ENCODE peak calls at places on chromosomes 12 and 14, in six cellular contexts. One of them, this sample, is unnamed. For H3K27me3 and H3K4me1, the result is how much of the 10 kb centered on the place peaks cover.

GRCh38 chr12:88496429-88497190 is 83.7 kb downstream of the KITLG start:
- DNase-seq in upper lobe of right lung: no peak
- DNase-seq in cardiac muscle cell: no peak
- DNase-seq in GM23248: peak
- DNase-seq in left ventricle myocardium inferior: no peak
- DNase-seq in endodermal cell: no peak
- DNase-seq in this sample: no peak

GRCh38 chr12:122142857-122143256 is 31.2 kb downstream of the IL31 start:
- DNase-seq in cardiac muscle cell: no peak
- DNase-seq in GM23248: no peak
- DNase-seq in left ventricle myocardium inferior: no peak
- DNase-seq in endodermal cell: no peak
- DNase-seq in upper lobe of right lung: no peak
- DNase-seq in this sample: no peak

GRCh38 chr12:124487065-124487833 is 80.2 kb downstream of the NCOR2 start:
- DNase-seq in endodermal cell: peak
- DNase-seq in GM23248: no peak
- DNase-seq in cardiac muscle cell: peak
- DNase-seq in left ventricle myocardium inferior: peak
- DNase-seq in upper lobe of right lung: no peak
- DNase-seq in this sample: peak

GRCh38 chr14:74459289-74459946 is 33.4 kb upstream of the SYNDIG1L start:
- DNase-seq in endodermal cell: peak
- DNase-seq in left ventricle myocardium inferior: no peak
- DNase-seq in GM23248: peak
- DNase-seq in cardiac muscle cell: peak
- DNase-seq in upper lobe of right lung: no peak
- DNase-seq in this sample: peak

GRCh38 chr12:71201136-71201679 is 43.4 kb upstream of the TSPAN8 start:
- DNase-seq in GM23248: no peak
- DNase-seq in left ventricle myocardium inferior: no peak
- DNase-seq in upper lobe of right lung: no peak
- DNase-seq in endodermal cell: no peak
- DNase-seq in cardiac muscle cell: no peak
- DNase-seq in this sample: no peak

GRCh38 chr14:67526676-67527459 is 6.2 kb upstream of the PLEKHH1 start:
- DNase-seq in left ventricle myocardium inferior: no peak
- DNase-seq in endodermal cell: peak
- DNase-seq in cardiac muscle cell: peak
- DNase-seq in GM23248: peak
- DNase-seq in upper lobe of right lung: no peak
- DNase-seq in this sample: peak

GRCh38 chr14:103138483-103139370 is 15.5 kb downstream of the TNFAIP2 start:
- DNase-seq in upper lobe of right lung: no peak
- DNase-seq in GM23248: no peak
- DNase-seq in cardiac muscle cell: no peak
- DNase-seq in endodermal cell: peak
- DNase-seq in left ventricle myocardium inferior: no peak
- DNase-seq in this sample: no peak

GRCh38 chr14:104705340-104706047 is 16.1 kb downstream of the INF2 start:
- DNase-seq in left ventricle myocardium inferior: no peak
- DNase-seq in endodermal cell: no peak
- DNase-seq in cardiac muscle cell: no peak
- DNase-seq in upper lobe of right lung: no peak
- DNase-seq in GM23248: peak
- DNase-seq in this sample: no peak

GRCh38 chr14:57493467-57494181 is at the start of gene CCDC198:
- DNase-seq in cardiac muscle cell: no peak
- DNase-seq in left ventricle myocardium inferior: no peak
- DNase-seq in upper lobe of right lung: no peak
- DNase-seq in endodermal cell: no peak
- DNase-seq in GM23248: peak
- DNase-seq in this sample: no peak

GRCh38 chr14:59248170-59248569 is 59.7 kb downstream of the DAAM1 start:
- DNase-seq in cardiac muscle cell: no peak
- DNase-seq in upper lobe of right lung: no peak
- DNase-seq in GM23248: no peak
- DNase-seq in endodermal cell: no peak
- DNase-seq in left ventricle myocardium inferior: no peak
- DNase-seq in this sample: no peak

GRCh38 chr12:24851341-24851740 is 97.6 kb downstream of the BCAT1 start:
- DNase-seq in cardiac muscle cell: no peak
- DNase-seq in upper lobe of right lung: no peak
- DNase-seq in left ventricle myocardium inferior: no peak
- DNase-seq in endodermal cell: no peak
- DNase-seq in GM23248: no peak
- DNase-seq in this sample: no peak

GRCh38 chr12:111753144-111753881 is 13.4 kb upstream of the ALDH2 start:
- DNase-seq in cardiac muscle cell: peak
- DNase-seq in left ventricle myocardium inferior: peak
- DNase-seq in upper lobe of right lung: peak
- DNase-seq in GM23248: peak
- DNase-seq in endodermal cell: peak
- DNase-seq in this sample: peak

GRCh38 chr14:96368534-96368933 is 5.2 kb downstream of the GSKIP start:
- DNase-seq in left ventricle myocardium inferior: no peak
- DNase-seq in GM23248: no peak
- DNase-seq in upper lobe of right lung: no peak
- DNase-seq in cardiac muscle cell: no peak
- DNase-seq in endodermal cell: no peak
- DNase-seq in this sample: no peak

DNA sequence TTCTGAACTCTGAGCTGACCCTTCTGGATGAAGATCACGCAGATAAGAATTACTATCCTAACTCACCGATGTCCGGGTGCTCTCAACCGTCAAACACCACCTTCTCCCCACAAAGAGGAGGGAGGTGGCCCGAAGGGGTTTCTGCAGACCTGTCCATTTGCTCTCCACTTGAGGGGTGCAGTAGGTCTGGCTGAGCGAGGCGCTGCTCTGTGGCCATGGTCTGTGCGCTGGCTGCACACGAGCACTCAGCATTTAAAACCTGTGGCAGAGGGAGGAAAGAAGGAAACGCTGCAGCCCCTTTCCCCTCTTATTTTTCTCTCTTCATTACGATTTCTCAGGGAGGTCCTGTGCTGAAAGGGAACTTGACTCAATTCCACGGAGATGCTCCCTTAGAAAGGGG is 1.5 kb upstream of the HOXC13 start:
- DNase-seq in GM23248: no peak
- DNase-seq in upper lobe of right lung: no peak
- DNase-seq in left ventricle myocardium inferior: no peak
- DNase-seq in endodermal cell: no peak
- DNase-seq in cardiac muscle cell: no peak
- DNase-seq in this sample: no peak
- H3K27ac ChIP-seq in GM23248: no peak
- H3K27ac ChIP-seq in upper lobe of right lung: no peak
- H3K27ac ChIP-seq in left ventricle myocardium inferior: no peak
- H3K27ac ChIP-seq in endodermal cell: no peak
- H3K27ac ChIP-seq in cardiac muscle cell: no peak
- H3K27ac ChIP-seq in this sample: no peak

DNA sequence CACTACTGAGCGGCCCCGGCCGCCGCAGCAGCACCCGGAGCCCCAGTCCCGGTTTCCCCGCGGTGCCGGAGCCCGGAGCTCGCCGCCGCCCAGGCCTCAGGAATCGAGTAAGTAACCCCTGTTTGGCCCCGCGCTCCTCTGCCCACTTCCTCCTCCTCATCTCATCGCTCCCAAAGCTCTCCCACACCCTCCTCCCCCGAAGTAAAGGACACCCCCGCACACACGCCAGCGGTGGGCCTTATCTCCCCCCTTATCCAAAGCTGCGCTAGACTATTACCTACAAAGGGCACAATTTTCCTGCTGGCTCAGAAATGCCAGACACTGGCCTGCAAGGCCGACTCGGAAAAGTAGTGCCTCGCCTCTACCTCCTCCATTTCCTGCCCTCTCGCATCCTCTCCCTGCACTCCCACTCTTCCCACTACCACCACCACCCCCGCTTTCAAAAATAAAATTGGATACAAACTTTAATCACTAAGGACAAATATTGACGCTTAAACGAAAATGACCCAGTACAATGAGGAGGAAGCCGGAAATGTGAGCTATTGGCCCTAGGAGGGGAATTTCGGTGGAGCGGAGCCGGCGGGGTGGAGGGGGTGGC is 581 bp upstream of the FOXG1 start:
- DNase-seq in left ventricle myocardium inferior: no peak
- DNase-seq in cardiac muscle cell: peak
- DNase-seq in upper lobe of right lung: no peak
- DNase-seq in endodermal cell: peak
- DNase-seq in GM23248: peak
- DNase-seq in this sample: no peak
- H3K27me3 ChIP-seq in left ventricle myocardium inferior: half or more
- H3K27me3 ChIP-seq in cardiac muscle cell: half or more
- H3K27me3 ChIP-seq in upper lobe of right lung: half or more
- H3K27me3 ChIP-seq in endodermal cell: half or more
- H3K27me3 ChIP-seq in GM23248: half or more
- H3K27me3 ChIP-seq in this sample: under half

GRCh38 chr14:22600027-22600426 is 1.9 kb downstream of the ABHD4 start:
- DNase-seq in endodermal cell: no peak
- DNase-seq in left ventricle myocardium inferior: no peak
- DNase-seq in upper lobe of right lung: no peak
- DNase-seq in GM23248: no peak
- DNase-seq in cardiac muscle cell: no peak
- DNase-seq in this sample: no peak

GRCh38 chr14:22598099-22598895 is at the start of gene ABHD4:
- DNase-seq in endodermal cell: peak
- DNase-seq in cardiac muscle cell: peak
- DNase-seq in left ventricle myocardium inferior: peak
- DNase-seq in upper lobe of right lung: peak
- DNase-seq in GM23248: peak
- DNase-seq in this sample: peak

GRCh38 chr14:22597771-22598098 is 365 bp upstream of the ABHD4 start:
- DNase-seq in endodermal cell: no peak
- DNase-seq in cardiac muscle cell: peak
- DNase-seq in left ventricle myocardium inferior: no peak
- DNase-seq in GM23248: peak
- DNase-seq in upper lobe of right lung: no peak
- DNase-seq in this sample: no peak

GRCh38 chr14:22598896-22599244 is 770 bp downstream of the ABHD4 start:
- DNase-seq in GM23248: peak
- DNase-seq in cardiac muscle cell: peak
- DNase-seq in upper lobe of right lung: no peak
- DNase-seq in left ventricle myocardium inferior: no peak
- DNase-seq in endodermal cell: peak
- DNase-seq in this sample: no peak

DNA sequence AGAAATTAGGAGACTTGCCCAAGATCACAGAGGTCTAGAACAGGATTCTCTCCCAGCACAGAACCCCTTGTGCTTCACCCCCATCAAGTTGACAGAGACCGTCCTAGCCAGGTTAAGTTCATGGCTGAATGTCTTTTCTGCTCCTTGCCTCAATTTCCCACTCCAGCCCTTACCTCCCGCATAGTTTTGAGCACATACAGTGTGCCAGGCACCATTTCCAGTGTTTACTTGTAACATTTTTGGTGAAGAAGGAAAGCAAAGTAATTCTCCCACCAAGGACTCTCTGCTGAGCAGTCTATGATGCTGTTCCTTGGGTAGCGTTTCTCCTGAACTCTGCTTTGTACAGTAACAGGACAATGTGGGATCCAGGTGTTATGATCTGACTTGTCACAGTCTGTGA is 1.2 kb downstream of the ABHD4 start:
- DNase-seq in upper lobe of right lung: no peak
- DNase-seq in GM23248: no peak
- DNase-seq in left ventricle myocardium inferior: no peak
- DNase-seq in endodermal cell: no peak
- DNase-seq in cardiac muscle cell: no peak
- DNase-seq in this sample: no peak
- H3K4me1 ChIP-seq in upper lobe of right lung: under half
- H3K4me1 ChIP-seq in GM23248: under half
- H3K4me1 ChIP-seq in left ventricle myocardium inferior: under half
- H3K4me1 ChIP-seq in endodermal cell: under half
- H3K4me1 ChIP-seq in cardiac muscle cell: under half
- H3K4me1 ChIP-seq in this sample: under half

GRCh38 chr12:3220382-3221321 is 143.5 kb downstream of the TSPAN9 start:
- DNase-seq in GM23248: no peak
- DNase-seq in left ventricle myocardium inferior: no peak
- DNase-seq in upper lobe of right lung: no peak
- DNase-seq in endodermal cell: no peak
- DNase-seq in cardiac muscle cell: no peak
- DNase-seq in this sample: no peak
- H3K27ac ChIP-seq in GM23248: no peak
- H3K27ac ChIP-seq in left ventricle myocardium inferior: peak
- H3K27ac ChIP-seq in upper lobe of right lung: peak
- H3K27ac ChIP-seq in endodermal cell: no peak
- H3K27ac ChIP-seq in cardiac muscle cell: peak
- H3K27ac ChIP-seq in this sample: no peak